ENCODE peak calls at places on chromosomes 5 and 9, in four cellular contexts. One of them, this sample, is unnamed.

GRCh38 chr5:161064800-161065199 is 212.8 kb upstream of the ATP10B start:
- DNase-seq in OCI-LY7: no peak
- DNase-seq in GM23338: peak; percentile 4
- DNase-seq in psoas muscle: no peak
- DNase-seq in this sample: no peak

GRCh38 chr9:107455461-107456155 is 34.0 kb downstream of the KLF4 start:
- DNase-seq in OCI-LY7: no peak
- DNase-seq in GM23338: no peak
- DNase-seq in psoas muscle: no peak
- DNase-seq in this sample: no peak

GRCh38 chr5:17436345-17436744 is 61.7 kb upstream of the TAF11L2 start:
- DNase-seq in OCI-LY7: no peak
- DNase-seq in GM23338: no peak
- DNase-seq in psoas muscle: no peak
- DNase-seq in this sample: no peak

GRCh38 chr5:139061274-139061673 is 136.9 kb downstream of the SIL1 start:
- DNase-seq in OCI-LY7: no peak
- DNase-seq in GM23338: no peak
- DNase-seq in psoas muscle: peak; percentile 70
- DNase-seq in this sample: no peak

GRCh38 chr5:132321109-132321721 is 27.0 kb downstream of the SLC22A4 start:
- DNase-seq in OCI-LY7: no peak
- DNase-seq in GM23338: no peak
- DNase-seq in psoas muscle: no peak
- DNase-seq in this sample: no peak

GRCh38 chr5:154559398-154560276 is 81.6 kb upstream of the HAND1 start:
- DNase-seq in OCI-LY7: no peak
- DNase-seq in GM23338: no peak
- DNase-seq in psoas muscle: no peak
- DNase-seq in this sample: no peak

GRCh38 chr5:26669031-26669430 is 369.4 kb downstream of the CDH9 start:
- DNase-seq in OCI-LY7: no peak
- DNase-seq in GM23338: no peak
- DNase-seq in psoas muscle: no peak
- DNase-seq in this sample: no peak

GRCh38 chr5:149175346-149176113 is 34.2 kb downstream of the ABLIM3 start:
- DNase-seq in OCI-LY7: no peak
- DNase-seq in GM23338: no peak
- DNase-seq in psoas muscle: peak; percentile 60
- DNase-seq in this sample: no peak

GRCh38 chr5:135307143-135307903 is 91.7 kb downstream of the MACROH2A1 start:
- DNase-seq in OCI-LY7: no peak
- DNase-seq in GM23338: peak; percentile 80
- DNase-seq in psoas muscle: no peak
- DNase-seq in this sample: peak; percentile 67

GRCh38 chr5:161975350-161975749 is 92.2 kb upstream of the GABRG2 start:
- DNase-seq in OCI-LY7: no peak
- DNase-seq in GM23338: no peak
- DNase-seq in psoas muscle: no peak
- DNase-seq in this sample: no peak

GRCh38 chr5:6633469-6634326 is 458 bp downstream of the SRD5A1 start:
- DNase-seq in OCI-LY7: no peak
- DNase-seq in GM23338: peak; percentile 51
- DNase-seq in psoas muscle: no peak
- DNase-seq in this sample: peak; percentile 88

GRCh38 chr5:33969572-33970452 is 14.7 kb downstream of the SLC45A2 start:
- DNase-seq in OCI-LY7: peak; percentile 17
- DNase-seq in GM23338: peak; percentile 75
- DNase-seq in psoas muscle: no peak
- DNase-seq in this sample: no peak

GRCh38 chr5:14463629-14464028 is 118.0 kb upstream of the OTULINL start:
- DNase-seq in OCI-LY7: no peak
- DNase-seq in GM23338: no peak
- DNase-seq in psoas muscle: no peak
- DNase-seq in this sample: no peak

GRCh38 chr5:117246386-117246785 is 671.8 kb upstream of the SEMA6A start:
- DNase-seq in OCI-LY7: no peak
- DNase-seq in GM23338: no peak
- DNase-seq in psoas muscle: no peak
- DNase-seq in this sample: no peak

GRCh38 chr5:112685929-112686328 is 51.8 kb upstream of the APC start:
- DNase-seq in OCI-LY7: no peak
- DNase-seq in GM23338: no peak
- DNase-seq in psoas muscle: no peak
- DNase-seq in this sample: no peak

GRCh38 chr9:93654351-93654961 is 78.1 kb downstream of the PHF2 start:
- DNase-seq in OCI-LY7: no peak
- DNase-seq in GM23338: no peak
- DNase-seq in psoas muscle: no peak
- DNase-seq in this sample: no peak

GRCh38 chr5:135625486-135625885 is 46.7 kb upstream of the CXCL14 start:
- DNase-seq in OCI-LY7: no peak
- DNase-seq in GM23338: no peak
- DNase-seq in psoas muscle: no peak
- DNase-seq in this sample: no peak

GRCh38 chr5:121018004-121018403 is 553.9 kb downstream of the PRR16 start:
- DNase-seq in OCI-LY7: no peak
- DNase-seq in GM23338: no peak
- DNase-seq in psoas muscle: no peak
- DNase-seq in this sample: no peak

GRCh38 chr5:96957125-96958041 is 21.5 kb downstream of the LNPEP start:
- DNase-seq in OCI-LY7: peak; percentile 33
- DNase-seq in GM23338: no peak
- DNase-seq in psoas muscle: no peak
- DNase-seq in this sample: no peak

GRCh38 chr9:136095495-136096058 is 488 bp upstream of the NACC2 start:
- DNase-seq in OCI-LY7: no peak
- DNase-seq in GM23338: no peak
- DNase-seq in psoas muscle: peak; percentile 51
- DNase-seq in this sample: no peak

GRCh38 chr9:137097761-137098462 is 11.1 kb downstream of the MAN1B1 start:
- DNase-seq in OCI-LY7: no peak
- DNase-seq in GM23338: no peak
- DNase-seq in psoas muscle: no peak
- DNase-seq in this sample: no peak

GRCh38 chr9:137099231-137099630 is 12.4 kb downstream of the MAN1B1 start:
- DNase-seq in OCI-LY7: no peak
- DNase-seq in GM23338: no peak
- DNase-seq in psoas muscle: no peak
- DNase-seq in this sample: no peak

GRCh38 chr9:137096785-137097546 is 10.2 kb downstream of the MAN1B1 start:
- DNase-seq in OCI-LY7: no peak
- DNase-seq in GM23338: no peak
- DNase-seq in psoas muscle: no peak
- DNase-seq in this sample: no peak

GRCh38 chr9:137095664-137096517 is 9.1 kb downstream of the MAN1B1 start:
- DNase-seq in OCI-LY7: peak; percentile 53
- DNase-seq in GM23338: peak; percentile 29
- DNase-seq in psoas muscle: no peak
- DNase-seq in this sample: no peak
- TF ChIP-seq CTCF in OCI-LY7: peak; percentile 73
- TF ChIP-seq CTCF in GM23338: no peak
- TF ChIP-seq CTCF in psoas muscle: no peak
- TF ChIP-seq CTCF in this sample: no peak

DNA sequence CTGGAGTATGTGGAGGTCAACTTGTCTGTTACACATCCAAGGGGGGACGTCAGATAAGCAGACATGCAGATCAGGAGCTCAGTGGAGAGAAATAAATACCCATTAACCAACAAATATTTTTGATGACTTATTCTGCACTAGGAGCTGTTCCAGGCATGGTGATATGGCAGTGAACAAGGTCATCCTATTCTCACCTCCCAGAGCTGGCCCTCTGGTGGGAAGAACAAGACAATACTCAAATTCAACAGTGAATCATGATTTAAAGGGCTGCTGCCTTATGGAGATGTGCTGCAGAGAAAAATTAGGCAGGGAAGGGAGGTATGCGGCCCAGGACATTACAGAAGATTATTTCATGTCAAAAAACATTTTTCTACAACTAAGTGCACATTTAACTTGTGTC is 36.5 kb downstream of the SYK start:
- DNase-seq in OCI-LY7: peak; percentile 31
- DNase-seq in GM23338: peak; percentile 5
- DNase-seq in psoas muscle: no peak
- DNase-seq in this sample: no peak
- TF ChIP-seq CTCF in OCI-LY7: peak; percentile 67
- TF ChIP-seq CTCF in GM23338: peak; percentile 25
- TF ChIP-seq CTCF in psoas muscle: no peak
- TF ChIP-seq CTCF in this sample: peak; percentile 7

GRCh38 chr5:151869843-151870242 is 54.8 kb downstream of the GLRA1 start:
- DNase-seq in OCI-LY7: no peak
- DNase-seq in GM23338: no peak
- DNase-seq in psoas muscle: no peak
- DNase-seq in this sample: no peak

GRCh38 chr5:151870820-151871219 is 53.8 kb downstream of the GLRA1 start:
- DNase-seq in OCI-LY7: no peak
- DNase-seq in GM23338: no peak
- DNase-seq in psoas muscle: no peak
- DNase-seq in this sample: no peak

GRCh38 chr5:151868451-151868850 is 56.2 kb downstream of the GLRA1 start:
- DNase-seq in OCI-LY7: no peak
- DNase-seq in GM23338: no peak
- DNase-seq in psoas muscle: no peak
- DNase-seq in this sample: no peak

GRCh38 chr5:151872701-151873100 is 52.0 kb downstream of the GLRA1 start:
- DNase-seq in OCI-LY7: no peak
- DNase-seq in GM23338: no peak
- DNase-seq in psoas muscle: no peak
- DNase-seq in this sample: no peak

DNA sequence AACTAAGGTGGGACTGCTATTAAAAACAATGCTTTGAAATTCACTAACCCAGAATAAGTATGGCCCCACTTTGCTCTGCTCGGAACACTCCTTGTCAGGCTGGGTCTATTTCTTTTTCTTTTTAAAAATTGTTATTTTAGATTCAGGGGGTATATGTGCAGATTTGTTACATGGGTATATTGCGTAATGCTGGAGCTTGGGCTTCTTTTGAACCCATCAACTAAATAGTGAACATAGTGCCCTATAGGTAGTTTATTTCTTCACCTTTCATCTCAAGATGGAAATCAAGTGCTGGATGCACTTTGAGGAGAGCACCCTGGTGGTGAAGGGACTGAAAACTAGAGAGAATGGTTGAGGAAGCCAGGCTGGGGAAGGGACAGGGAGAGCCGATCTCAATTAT is 51.0 kb downstream of the GLRA1 start:
- DNase-seq in OCI-LY7: no peak
- DNase-seq in GM23338: no peak
- DNase-seq in psoas muscle: no peak
- DNase-seq in this sample: no peak
- TF ChIP-seq CTCF in OCI-LY7: no peak
- TF ChIP-seq CTCF in GM23338: no peak
- TF ChIP-seq CTCF in psoas muscle: no peak
- TF ChIP-seq CTCF in this sample: no peak

GRCh38 chr9:127741831-127742434 is 6.8 kb upstream of the TOR2A start:
- DNase-seq in OCI-LY7: no peak
- DNase-seq in GM23338: peak; percentile 99
- DNase-seq in psoas muscle: peak; percentile 62
- DNase-seq in this sample: no peak
- TF ChIP-seq CTCF in OCI-LY7: no peak
- TF ChIP-seq CTCF in GM23338: no peak
- TF ChIP-seq CTCF in psoas muscle: no peak
- TF ChIP-seq CTCF in this sample: no peak

DNA sequence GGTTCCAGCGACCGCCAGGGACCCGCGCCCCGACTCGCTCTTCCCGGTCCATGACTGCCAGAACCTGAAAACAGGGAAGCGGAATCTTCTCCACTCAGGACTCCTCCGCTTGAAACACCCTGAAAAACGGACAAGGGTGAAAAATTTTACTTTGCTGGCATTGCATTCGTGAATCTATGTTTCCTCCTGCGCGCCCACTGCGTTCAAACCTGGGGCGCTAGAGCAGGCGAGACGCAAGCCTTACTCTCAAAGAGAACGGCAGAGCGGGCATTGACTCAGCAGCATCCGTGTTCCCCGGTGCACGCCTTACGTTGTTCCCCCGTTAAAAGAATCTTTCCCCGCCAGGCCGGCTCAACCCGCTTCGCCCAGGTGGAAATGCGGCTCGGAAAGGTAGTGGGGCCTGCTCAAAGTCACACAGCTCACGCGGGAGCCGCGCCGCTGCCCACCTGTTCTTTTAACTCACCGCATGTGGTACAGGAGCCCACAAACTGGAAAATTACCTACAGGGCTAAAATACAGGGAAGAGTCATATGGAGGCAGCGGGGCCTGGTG is 999 bp upstream of the DRD1 start:
- DNase-seq in OCI-LY7: no peak
- DNase-seq in GM23338: peak; percentile 64
- DNase-seq in psoas muscle: no peak
- DNase-seq in this sample: no peak
- TF ChIP-seq CTCF in OCI-LY7: no peak
- TF ChIP-seq CTCF in GM23338: peak; percentile 1
- TF ChIP-seq CTCF in psoas muscle: no peak
- TF ChIP-seq CTCF in this sample: no peak

DNA sequence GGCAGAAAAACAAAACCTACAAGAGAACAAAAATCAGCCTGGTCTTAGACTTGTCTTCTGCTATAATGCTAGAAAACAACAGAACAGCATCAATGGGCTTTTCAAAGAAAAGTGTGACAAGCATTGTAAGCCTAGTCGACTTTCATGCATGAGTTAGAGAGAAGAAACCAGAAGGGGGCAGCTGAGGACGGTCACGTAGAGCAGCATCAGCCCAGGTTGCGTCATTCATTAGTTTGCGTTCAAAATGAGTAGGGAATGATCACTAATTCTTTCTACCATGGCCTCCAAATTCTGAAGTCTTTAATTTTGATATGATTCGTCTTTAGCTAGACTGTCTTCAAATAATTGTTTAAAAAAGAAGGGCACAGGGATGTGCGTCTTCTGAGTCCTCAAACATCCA is 4.7 kb upstream of the ISCA1 start:
- DNase-seq in OCI-LY7: peak; percentile 78
- DNase-seq in GM23338: peak; percentile 92
- DNase-seq in psoas muscle: no peak
- DNase-seq in this sample: no peak
- TF ChIP-seq CTCF in OCI-LY7: peak; percentile 74
- TF ChIP-seq CTCF in GM23338: peak; percentile 50
- TF ChIP-seq CTCF in psoas muscle: no peak
- TF ChIP-seq CTCF in this sample: peak; percentile 40

This sample was measured in osteocyte.